ENCODE peak calls at places on chromosomes 1 and 21, in eight cellular contexts. F is cardiac fibroblast, T is tibial artery, J is NB4, H is fibroblast of lung, C is cardiac muscle cell, D is neural crest cell, W is fibroblast of villous mesenchyme. L is an unnamed sample.

GRCh38 chr21:14977814-14978213 is 87.0 kb downstream of the NRIP1 start:
- DNase-seq in F (no peak), T (no peak), C (no peak), H (no peak), W (no peak), D (no peak), J (no peak), L (no peak)

GRCh38 chr1:234721476-234722266 is 111.7 kb upstream of the IRF2BP2 start:
- DNase-seq in C (peak), F (peak), W (peak), H (peak), D (no peak), T (peak), J (peak), L (no peak)

GRCh38 chr1:107992341-107992740 is 27.4 kb upstream of the VAV3 start:
- DNase-seq in H (no peak), D (no peak), F (no peak), W (no peak), J (no peak), T (no peak), C (peak), L (no peak)

GRCh38 chr21:31974454-31974985 is 101.7 kb downstream of the HUNK start:
- DNase-seq in J (peak), T (no peak), W (no peak), H (no peak), F (no peak), C (no peak), D (no peak), L (no peak)

GRCh38 chr1:48681476-48682305 is 95.0 kb downstream of the BEND5 start:
- DNase-seq in D (no peak), W (no peak), J (no peak), H (peak), T (no peak), F (no peak), C (no peak), L (no peak)

GRCh38 chr1:4605158-4605557 is 49.3 kb upstream of the AJAP1 start:
- DNase-seq in J (no peak), F (no peak), D (no peak), H (no peak), T (no peak), W (no peak), C (no peak), L (no peak)

GRCh38 chr1:24805534-24806301 is 60.5 kb downstream of the CLIC4 start:
- DNase-seq in J (peak), W (peak), F (peak), C (peak), H (peak), T (peak), D (no peak), L (no peak)

GRCh38 chr1:3504151-3504822 is 49.8 kb downstream of the ARHGEF16 start:
- DNase-seq in H (peak), C (peak), J (no peak), D (no peak), W (peak), F (peak), T (peak), L (peak)

GRCh38 chr1:81670286-81670685 is 130.4 kb upstream of the ADGRL2 start:
- DNase-seq in D (no peak), J (no peak), W (peak), H (peak), F (peak), C (peak), T (peak), L (no peak)

GRCh38 chr1:29967261-29967660 is 730.9 kb downstream of the PTPRU start:
- DNase-seq in H (no peak), J (no peak), F (no peak), C (no peak), D (no peak), W (no peak), T (no peak), L (no peak)

GRCh38 chr1:234408757-234409156 is 35.5 kb downstream of the COA6 start:
- DNase-seq in T (no peak), D (no peak), F (no peak), H (no peak), J (no peak), W (no peak), C (no peak), L (no peak)

GRCh38 chr1:192958871-192959270 is 100.3 kb downstream of the UCHL5 start:
- DNase-seq in D (no peak), W (no peak), F (peak), T (no peak), H (peak), C (peak), J (no peak), L (no peak)
- TF ChIP-seq CTCF in D (no peak), W (no peak), F (no peak), T (no peak), H (no peak), C (no peak), J (no peak), L (no peak)

GRCh38 chr1:163399976-163400375 is 78.2 kb downstream of the NUF2 start:
- DNase-seq in C (no peak), D (no peak), T (no peak), H (no peak), W (no peak), F (no peak), J (no peak), L (no peak)
- TF ChIP-seq CTCF in C (no peak), D (no peak), T (no peak), H (no peak), W (no peak), F (no peak), J (no peak), L (no peak)

DNA sequence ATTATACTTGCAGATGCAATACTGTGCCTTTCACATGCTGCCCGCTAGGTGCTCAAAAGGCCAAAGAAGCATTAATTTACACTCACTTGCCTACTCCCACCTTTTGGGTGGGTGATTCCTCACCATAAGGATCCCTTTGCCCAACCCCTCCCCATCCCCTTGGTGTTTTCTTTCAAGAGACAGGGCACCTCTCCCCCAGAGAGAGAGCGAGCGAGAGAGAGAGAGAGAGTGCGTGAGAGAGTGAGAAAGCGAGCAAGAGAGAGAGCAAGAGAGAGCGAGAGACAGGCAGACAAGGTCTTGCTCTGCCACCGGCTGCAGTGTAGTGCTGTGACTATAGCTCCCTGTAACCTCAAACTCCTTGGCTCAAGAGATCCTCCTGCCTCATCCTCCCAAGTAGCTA is 630.6 kb downstream of the KIF26B start:
- DNase-seq in W (no peak), T (no peak), J (no peak), C (no peak), H (no peak), D (no peak), F (no peak), L (no peak)
- TF ChIP-seq CTCF in W (no peak), T (no peak), J (no peak), C (no peak), H (no peak), D (no peak), F (no peak), L (no peak)

GRCh38 chr21:41368361-41369104 is 6.7 kb downstream of the MX2 start:
- DNase-seq in H (no peak), F (no peak), D (no peak), C (no peak), T (no peak), W (no peak), J (no peak), L (no peak)

GRCh38 chr21:41370840-41371697 is 9.2 kb downstream of the MX2 start:
- DNase-seq in C (peak), W (peak), F (no peak), J (peak), D (no peak), T (no peak), H (no peak), L (no peak)

GRCh38 chr21:41367598-41368360 is 6.0 kb downstream of the MX2 start:
- DNase-seq in W (no peak), D (no peak), J (peak), C (peak), T (no peak), F (no peak), H (no peak), L (no peak)

GRCh38 chr21:41369915-41370839 is 8.3 kb downstream of the MX2 start:
- DNase-seq in H (no peak), C (no peak), D (no peak), W (no peak), T (no peak), F (no peak), J (peak), L (no peak)

DNA sequence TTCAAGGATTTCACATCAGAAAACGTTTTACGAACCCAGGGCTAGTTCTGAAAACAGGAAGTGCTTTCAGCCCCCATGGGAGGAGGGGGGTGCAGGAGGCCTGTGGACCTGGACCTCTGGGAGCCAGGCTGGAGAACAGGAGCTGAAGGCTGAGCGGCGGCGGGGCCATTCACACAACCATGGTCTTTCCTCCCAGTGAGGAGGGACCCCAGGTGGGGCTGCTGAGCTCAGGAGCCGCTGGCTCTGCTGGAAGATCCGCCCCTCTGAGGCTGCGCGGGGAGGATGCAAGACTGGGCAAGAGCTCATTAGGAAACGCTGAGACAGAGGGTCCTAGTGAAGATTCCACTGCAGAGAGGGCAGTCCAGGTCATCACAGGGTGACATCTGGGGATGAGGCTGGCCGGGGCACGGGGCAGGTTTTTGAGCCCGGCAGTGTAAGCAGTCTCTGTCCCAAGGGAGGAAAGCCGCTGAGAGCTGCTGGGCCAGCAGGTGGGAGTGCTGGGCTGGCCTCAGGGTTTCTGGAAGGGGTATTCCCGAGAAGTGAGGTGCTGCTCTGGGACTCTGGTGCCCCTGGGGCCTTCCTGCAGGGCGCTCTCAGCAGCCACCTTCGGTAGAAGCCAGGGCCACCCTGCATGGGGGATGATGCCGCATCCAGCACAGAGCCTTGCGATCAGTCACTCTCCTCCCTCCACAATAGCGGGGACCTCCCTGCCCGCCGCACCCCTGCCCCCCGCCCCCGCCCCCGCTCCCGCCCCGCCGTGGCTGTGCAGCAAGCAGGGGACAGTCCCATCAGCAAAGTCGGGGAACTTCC is 7.5 kb downstream of the MX2 start:
- DNase-seq in H (no peak), J (peak), D (peak), W (peak), C (peak), T (no peak), F (peak), L (no peak)
- TF ChIP-seq CTCF in H (no peak), J (no peak), D (peak), W (no peak), C (peak), T (no peak), F (no peak), L (no peak)

GRCh38 chr1:201877877-201878339 is 10.8 kb upstream of the SHISA4 start:
- DNase-seq in C (peak), T (no peak), H (peak), F (peak), D (no peak), J (peak), W (peak), L (peak)

GRCh38 chr1:201880928-201881571 is 7.6 kb upstream of the SHISA4 start:
- DNase-seq in T (no peak), F (no peak), D (no peak), C (no peak), J (peak), H (no peak), W (no peak), L (no peak)

GRCh38 chr1:201881617-201882016 is 7.1 kb upstream of the SHISA4 start:
- DNase-seq in J (no peak), T (no peak), D (no peak), H (no peak), W (no peak), F (no peak), C (no peak), L (no peak)

GRCh38 chr1:201874672-201875071 is 14.0 kb upstream of the SHISA4 start:
- DNase-seq in T (no peak), C (no peak), J (no peak), D (no peak), H (no peak), F (no peak), W (no peak), L (no peak)

DNA sequence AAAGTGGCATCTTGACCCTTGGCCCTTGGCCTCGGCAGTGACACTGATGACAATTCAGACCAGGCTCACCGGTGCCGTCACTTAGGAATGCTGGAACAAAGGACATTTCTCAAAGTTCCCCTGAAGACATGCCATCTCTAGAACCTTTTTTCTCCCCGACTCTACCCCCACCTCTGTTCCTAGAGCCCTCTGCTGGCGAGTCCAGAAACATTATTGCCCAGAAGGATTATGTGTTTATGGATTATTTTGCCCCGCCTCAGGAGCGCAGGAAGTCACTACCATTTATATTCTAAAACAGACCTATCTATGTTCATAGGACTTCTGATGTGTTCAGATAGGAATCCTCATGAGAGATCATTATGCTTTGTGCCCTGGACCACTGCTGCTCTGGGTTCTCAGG is 12.6 kb upstream of the SHISA4 start:
- DNase-seq in T (no peak), F (peak), H (no peak), W (peak), C (no peak), D (no peak), J (peak), L (no peak)
- TF ChIP-seq CTCF in T (peak), F (peak), H (peak), W (peak), C (peak), D (peak), J (peak), L (peak)

DNA sequence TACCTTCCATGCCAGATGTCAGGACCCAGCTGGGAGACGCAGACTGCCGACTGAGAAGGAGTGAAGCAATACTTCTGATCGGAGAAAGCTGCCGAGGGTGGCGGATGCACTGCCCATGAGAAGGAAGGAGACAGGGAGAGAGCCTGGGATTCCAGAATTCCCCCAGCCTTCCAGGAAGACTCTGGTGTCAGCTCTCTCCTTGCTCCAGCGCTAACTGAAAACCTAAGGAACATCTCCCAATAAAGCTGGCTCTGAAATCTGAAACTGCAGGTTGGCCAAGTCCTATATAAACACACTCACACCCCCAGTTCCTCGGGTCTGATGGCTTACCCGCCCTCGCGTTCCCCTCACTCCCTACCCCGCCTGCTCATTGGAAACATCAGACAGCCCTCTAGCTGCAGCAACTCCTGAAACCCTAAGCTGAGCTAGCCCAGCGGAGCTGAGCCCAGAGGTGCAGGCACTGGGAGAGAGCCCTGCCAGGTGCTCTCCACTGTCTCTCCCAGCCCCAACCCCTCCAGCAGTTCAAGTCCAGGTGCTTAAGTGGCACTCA is 52.3 kb downstream of the PLEKHA6 start:
- DNase-seq in H (peak), J (no peak), D (no peak), C (peak), T (peak), F (no peak), W (peak), L (no peak)
- TF ChIP-seq CTCF in H (peak), J (no peak), D (no peak), C (no peak), T (no peak), F (no peak), W (peak), L (no peak)

DNA sequence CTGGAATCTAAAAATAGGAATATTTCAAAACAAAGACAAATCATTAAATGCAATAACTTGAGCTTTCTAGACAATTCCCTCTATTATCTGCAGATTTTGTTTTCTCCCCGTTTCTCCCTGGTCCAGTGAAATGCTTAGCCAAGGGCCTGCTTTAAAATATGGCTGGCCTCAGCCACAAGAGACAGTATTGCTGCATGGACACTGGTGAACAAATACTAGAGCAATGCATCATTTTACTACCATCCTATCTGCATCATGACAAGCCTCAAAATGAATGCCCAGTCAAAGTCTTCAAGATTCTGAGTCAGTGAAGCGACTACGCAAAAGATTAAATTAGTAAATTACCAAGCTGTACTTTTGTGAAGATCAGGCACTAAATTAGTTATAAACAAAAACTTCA is 80.5 kb downstream of the ENAH start:
- DNase-seq in J (no peak), T (no peak), D (no peak), C (peak), W (peak), H (peak), F (peak), L (no peak)
- TF ChIP-seq CTCF in J (no peak), T (peak), D (no peak), C (peak), W (peak), H (peak), F (peak), L (peak)

DNA sequence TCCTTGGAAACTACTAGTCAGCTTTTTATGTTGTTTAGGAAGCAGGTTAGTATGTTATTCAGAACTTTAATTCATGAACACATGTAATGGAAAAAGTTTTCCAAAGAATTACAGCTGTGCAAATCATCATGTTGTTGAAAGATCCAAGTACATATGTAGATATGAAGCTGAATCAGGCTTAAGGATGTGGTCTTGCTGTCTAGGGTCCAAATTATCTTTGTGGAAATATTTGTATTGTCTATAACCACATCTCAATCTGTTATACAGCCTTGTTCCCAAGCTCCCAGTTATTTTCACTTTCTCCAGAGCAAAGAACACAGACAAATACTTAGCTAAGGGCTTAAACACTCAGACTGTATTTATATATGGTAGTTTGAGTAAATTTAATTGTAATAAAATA is 231.5 kb downstream of the TPR start:
- DNase-seq in C (peak), H (no peak), D (no peak), J (no peak), W (no peak), T (no peak), F (peak), L (no peak)
- TF ChIP-seq CTCF in C (no peak), H (no peak), D (no peak), J (no peak), W (no peak), T (no peak), F (no peak), L (no peak)

L was measured in HCT116.